ENCODE peak calls at places on chromosomes 5 and 9, in seven cellular contexts. E, H, K, X, Y, P and C are unnamed samples.

GRCh38 chr5:15526413-15526812 is 26.4 kb downstream of the FBXL7 start:
- DNase-seq in E (no peak), H (no peak), K (no peak), X (no peak), Y (no peak), P (no peak), C (no peak)

GRCh38 chr9:30913331-30913730 is 1471.1 kb upstream of the ACO1 start:
- DNase-seq in E (no peak), H (no peak), K (no peak), X (no peak), Y (no peak), P (no peak), C (no peak)

GRCh38 chr9:7935666-7936065 is 136.1 kb upstream of the DMAC1 start:
- DNase-seq in E (no peak), H (no peak), K (no peak), X (no peak), Y (no peak), P (no peak), C (no peak)

GRCh38 chr5:139146809-139147742 is 51.1 kb downstream of the SIL1 start:
- DNase-seq in E (no peak), H (no peak), K (no peak), X (no peak), Y (no peak), P (no peak), C (no peak)

GRCh38 chr5:145980718-145981117 is 44.3 kb downstream of the SH3RF2 start:
- DNase-seq in E (no peak), H (no peak), K (no peak), X (no peak), Y (no peak), P (no peak), C (no peak)

GRCh38 chr5:152332696-152333095 is 72.4 kb downstream of the NMUR2 start:
- DNase-seq in E (peak), H (no peak), K (no peak), X (no peak), Y (no peak), P (no peak), C (no peak)

GRCh38 chr9:86287013-86287412 is 4.7 kb upstream of the ISCA1 start:
- DNase-seq in E (no peak), H (peak), K (no peak), X (no peak), Y (no peak), P (no peak), C (no peak)

GRCh38 chr5:138927979-138928378 is 52.8 kb upstream of the LRRTM2 start:
- DNase-seq in E (no peak), H (no peak), K (peak), X (no peak), Y (no peak), P (no peak), C (peak)

GRCh38 chr5:15249152-15249551 is 250.8 kb upstream of the FBXL7 start:
- DNase-seq in E (no peak), H (peak), K (no peak), X (no peak), Y (peak), P (no peak), C (no peak)

GRCh38 chr5:122259995-122260394 is 52.0 kb upstream of the SNCAIP start:
- DNase-seq in E (no peak), H (peak), K (no peak), X (no peak), Y (peak), P (no peak), C (no peak)

GRCh38 chr9:87898151-87898550 is 15.5 kb downstream of the SPATA31E1 start:
- DNase-seq in E (no peak), H (peak), K (no peak), X (no peak), Y (no peak), P (no peak), C (no peak)

GRCh38 chr9:3007331-3007730 is 163.4 kb upstream of the PUM3 start:
- DNase-seq in E (no peak), H (no peak), K (no peak), X (no peak), Y (no peak), P (no peak), C (no peak)

GRCh38 chr9:126973651-126974529 is 59.3 kb downstream of the RALGPS1 start:
- DNase-seq in E (no peak), H (no peak), K (no peak), X (no peak), Y (no peak), P (no peak), C (no peak)

GRCh38 chr5:169637856-169638190 is 748 bp downstream of the DOCK2 start:
- DNase-seq in E (no peak), H (no peak), K (no peak), X (peak), Y (no peak), P (peak), C (peak)

GRCh38 chr9:137787786-137788505 is 89.6 kb upstream of the CACNA1B start:
- DNase-seq in E (no peak), H (no peak), K (no peak), X (no peak), Y (no peak), P (no peak), C (no peak)

GRCh38 chr5:165014439-165014838 is 1509.0 kb downstream of the MAT2B start:
- DNase-seq in E (no peak), H (no peak), K (no peak), X (no peak), Y (no peak), P (no peak), C (no peak)

GRCh38 chr5:157172408-157172807 is 6.3 kb upstream of the GARIN3 start:
- DNase-seq in E (no peak), H (no peak), K (no peak), X (peak), Y (no peak), P (peak), C (no peak)

GRCh38 chr5:16854351-16854750 is 81.7 kb downstream of the MYO10 start:
- DNase-seq in E (no peak), H (no peak), K (no peak), X (no peak), Y (no peak), P (no peak), C (no peak)

GRCh38 chr9:93086445-93087224 is 9.4 kb upstream of the CARD19 start:
- DNase-seq in E (no peak), H (no peak), K (no peak), X (no peak), Y (no peak), P (peak), C (peak)

GRCh38 chr5:124888050-124888506 is 141.6 kb upstream of the ZNF608 start:
- DNase-seq in E (peak), H (peak), K (no peak), X (no peak), Y (no peak), P (no peak), C (no peak)

GRCh38 chr5:77844408-77845272 is 68.5 kb upstream of the TBCA start:
- DNase-seq in E (peak), H (no peak), K (no peak), X (no peak), Y (no peak), P (no peak), C (no peak)

GRCh38 chr9:136750526-136750925 is 2.2 kb upstream of the LCN6 start:
- DNase-seq in E (no peak), H (no peak), K (no peak), X (no peak), Y (no peak), P (no peak), C (no peak)

GRCh38 chr5:56561-57290 is 35.2 kb upstream of the PLEKHG4B start:
- DNase-seq in E (no peak), H (peak), K (no peak), X (no peak), Y (no peak), P (no peak), C (no peak)

GRCh38 chr5:6452622-6453504 is 4.2 kb downstream of the UBE2QL1 start:
- DNase-seq in E (no peak), H (no peak), K (peak), X (no peak), Y (no peak), P (no peak), C (peak)

GRCh38 chr5:52861368-52861767 is 73.7 kb downstream of the ITGA1 start:
- DNase-seq in E (no peak), H (no peak), K (no peak), X (no peak), Y (no peak), P (no peak), C (no peak)

GRCh38 chr5:138468133-138468965 is 3.1 kb downstream of the EGR1 start:
- DNase-seq in E (no peak), H (peak), K (no peak), X (no peak), Y (no peak), P (no peak), C (no peak)

GRCh38 chr5:56910123-56910951 is 941 bp downstream of the SETD9 start:
- DNase-seq in E (peak), H (no peak), K (peak), X (peak), Y (no peak), P (peak), C (peak)

GRCh38 chr9:6915635-6916034 is 157.9 kb downstream of the KDM4C start:
- DNase-seq in E (no peak), H (no peak), K (no peak), X (no peak), Y (no peak), P (no peak), C (no peak)

GRCh38 chr9:14168381-14168780 is 145.6 kb downstream of the NFIB start:
- DNase-seq in E (no peak), H (no peak), K (no peak), X (no peak), Y (no peak), P (no peak), C (no peak)

GRCh38 chr9:88411471-88411870 is 23.2 kb downstream of the SPIN1 start:
- DNase-seq in E (no peak), H (no peak), K (no peak), X (no peak), Y (no peak), P (no peak), C (no peak)

GRCh38 chr9:25602366-25603044 is 75.7 kb downstream of the TUSC1 start:
- DNase-seq in E (no peak), H (no peak), K (no peak), X (no peak), Y (no peak), P (no peak), C (no peak)

GRCh38 chr9:34070601-34071340 is 22.1 kb upstream of the UBAP2 start:
- DNase-seq in E (no peak), H (no peak), K (no peak), X (no peak), Y (no peak), P (no peak), C (no peak)

GRCh38 chr9:109753308-109753707 is 26.7 kb upstream of the PALM2AKAP2 start:
- DNase-seq in E (no peak), H (no peak), K (no peak), X (no peak), Y (no peak), P (no peak), C (no peak)